ENCODE peak calls at places on chromosomes 5 and 9, in four cellular contexts. Q is HCT116, P is endothelial cell of umbilical vein, E is fibroblast of lung. O is an unnamed sample.
A peak's percentile ranks its signal among the peaks of the same experiment; 100 is the strongest.

GRCh38 chr9:68668127-68668526 is 36.9 kb upstream of the PIP5K1B start:
- DNase-seq in Q (no peak), P (no peak), E (no peak), O (no peak)

GRCh38 chr5:146520731-146521130 is 4.7 kb upstream of the GPR151 start:
- DNase-seq in Q (peak; percentile 2), P (no peak), E (no peak), O (no peak)

GRCh38 chr5:443239-444151 is 519 bp downstream of the EXOC3 start:
- DNase-seq in Q (no peak), P (peak; percentile 9), E (no peak), O (no peak)

GRCh38 chr9:33297455-33297854 is 7.1 kb downstream of the NFX1 start:
- DNase-seq in Q (no peak), P (peak; percentile 40), E (no peak), O (no peak)

GRCh38 chr5:124537136-124537919 is 209.1 kb downstream of the ZNF608 start:
- DNase-seq in Q (no peak), P (peak; percentile 65), E (no peak), O (no peak)

GRCh38 chr5:123438244-123438643 is 15.0 kb upstream of the CEP120 start:
- DNase-seq in Q (no peak), P (no peak), E (no peak), O (no peak)

GRCh38 chr9:113345165-113345564 is 4.2 kb upstream of the BSPRY start:
- DNase-seq in Q (no peak), P (no peak), E (no peak), O (no peak)

GRCh38 chr5:150625164-150625535 is 15.3 kb upstream of the SYNPO start:
- DNase-seq in Q (no peak), P (no peak), E (no peak), O (no peak)

GRCh38 chr5:54739371-54739770 is 221.8 kb downstream of the SNX18 start:
- DNase-seq in Q (no peak), P (no peak), E (no peak), O (peak; percentile 57)

GRCh38 chr5:172163346-172163745 is 24.7 kb downstream of the STK10 start:
- DNase-seq in Q (no peak), P (no peak), E (no peak), O (peak; percentile 70)

GRCh38 chr9:122180633-122181032 is 20.9 kb downstream of the MORN5 start:
- DNase-seq in Q (peak; percentile 4), P (peak; percentile 27), E (peak; percentile 59), O (peak; percentile 91)

GRCh38 chr5:92687793-92688467 is 893.1 kb downstream of the NR2F1-AS1 start:
- DNase-seq in Q (peak; percentile 29), P (peak; percentile 46), E (peak; percentile 87), O (peak; percentile 41)

DNA sequence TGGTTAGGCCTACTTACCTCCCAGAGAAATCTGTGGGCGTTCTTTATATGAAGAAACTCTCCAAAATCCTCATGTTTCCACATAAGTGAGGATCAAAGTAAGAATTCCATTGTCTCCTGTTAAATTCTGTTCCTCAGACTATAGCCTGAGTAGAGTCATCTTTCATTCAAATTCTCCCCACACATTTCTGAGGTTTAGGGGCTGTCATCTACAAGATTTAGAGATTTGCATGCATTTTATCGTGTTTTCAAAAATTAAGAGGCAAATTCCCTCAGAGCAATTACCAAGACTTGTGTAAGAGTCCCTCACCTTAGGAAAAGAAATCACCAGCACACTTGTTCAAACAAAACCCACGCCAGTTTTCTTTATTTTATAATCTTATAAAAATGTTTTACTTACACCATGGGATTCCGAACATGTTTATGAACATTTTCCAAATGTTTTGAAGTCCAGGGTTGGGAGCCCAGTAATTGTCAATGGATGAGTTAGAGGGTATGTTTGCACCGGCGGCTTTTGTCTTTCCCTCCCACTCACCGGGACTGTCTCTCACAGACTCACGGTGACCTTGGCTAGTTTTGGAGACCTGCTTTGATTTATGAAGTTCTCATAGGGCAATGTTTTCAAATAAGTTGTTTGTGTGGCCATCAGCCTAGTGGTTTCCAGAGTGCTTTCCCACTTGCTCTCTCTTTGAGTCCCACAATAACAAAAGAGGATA is 367.5 kb downstream of the ENC1 start:
- DNase-seq in Q (no peak), P (no peak), E (no peak), O (peak; percentile 56)
- H3K9ac ChIP-seq in Q (no peak overlapping the region), P (no peak overlapping the region), E (no peak overlapping the region), O (no peak overlapping the region)

GRCh38 chr5:79754865-79755555 is 65.4 kb downstream of the CMYA5 start:
- DNase-seq in Q (no peak), P (no peak), E (no peak), O (no peak)
- H2AFZ ChIP-seq in Q (no peak overlapping the region), P (no peak overlapping the region), E (no peak overlapping the region), O (no peak overlapping the region)

GRCh38 chr5:41510176-41510831 is at the start of gene PLCXD3:
- DNase-seq in Q (no peak), P (no peak), E (peak; percentile 11), O (peak; percentile 48)
- TF ChIP-seq EZH2 in Q (no peak), P (no peak), E (peak; percentile 24), O (no peak)

DNA sequence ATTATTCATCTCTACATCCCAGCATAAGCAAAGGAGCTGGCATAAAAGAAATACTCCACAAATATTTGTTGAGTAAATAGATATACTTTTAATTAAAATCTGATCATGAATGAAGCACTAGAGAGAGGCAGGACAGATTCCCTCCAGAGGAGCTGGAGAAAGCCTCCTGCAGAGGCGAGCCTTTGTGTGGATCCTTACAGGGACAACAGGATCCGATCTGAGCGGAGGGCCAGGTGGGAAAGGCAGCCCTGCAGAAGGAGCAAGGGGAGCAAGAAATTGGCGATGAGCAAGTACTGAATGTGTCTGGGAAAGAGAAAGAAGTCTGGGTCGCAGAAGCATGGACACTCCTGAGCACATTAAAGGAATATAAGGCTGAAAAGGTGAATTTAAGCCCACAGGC is 69.4 kb downstream of the EBF1 start:
- DNase-seq in Q (no peak), P (no peak), E (no peak), O (no peak)
- H3K9ac ChIP-seq in Q (no peak overlapping the region), P (no peak overlapping the region), E (no peak overlapping the region), O (no peak overlapping the region)

GRCh38 chr5:67208403-67208802 is 11.8 kb upstream of the CD180 start:
- DNase-seq in Q (no peak), P (no peak), E (no peak), O (no peak)

GRCh38 chr5:67203701-67204074 is 7.1 kb upstream of the CD180 start:
- DNase-seq in Q (no peak), P (no peak), E (no peak), O (no peak)

GRCh38 chr5:67204821-67205220 is 8.2 kb upstream of the CD180 start:
- DNase-seq in Q (no peak), P (no peak), E (no peak), O (no peak)

GRCh38 chr5:67206381-67207328 is 10.1 kb upstream of the CD180 start:
- DNase-seq in Q (peak; percentile 82), P (peak; percentile 13), E (peak; percentile 40), O (peak; percentile 33)

DNA sequence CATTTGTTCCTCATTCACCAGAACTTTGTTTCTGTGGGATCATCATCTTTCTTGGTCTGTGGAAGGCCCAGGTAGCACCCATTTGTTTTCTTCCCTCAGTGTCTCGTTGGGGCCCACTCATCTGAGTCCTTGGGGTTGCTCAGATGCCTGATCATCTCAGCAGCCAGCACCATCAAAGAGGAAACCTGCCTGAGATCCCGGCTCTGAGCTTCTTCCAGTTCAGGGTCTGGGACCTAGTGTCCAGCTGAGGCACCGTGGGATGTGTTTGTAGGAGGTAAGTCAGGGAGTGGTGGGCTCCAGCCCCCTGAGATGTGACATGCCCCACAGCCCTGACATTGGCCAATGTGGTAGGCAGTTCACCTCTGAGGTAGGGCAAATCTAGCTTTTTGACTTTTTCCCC is 9.4 kb upstream of the CD180 start:
- DNase-seq in Q (no peak), P (no peak), E (no peak), O (no peak)
- H2AFZ ChIP-seq in Q (no peak overlapping the region), P (no peak overlapping the region), E (no peak overlapping the region), O (no peak overlapping the region)